ENCODE peak calls at places on chromosomes 7 and 10, in four cellular contexts. X is RWPE1, U is HAP-1, K is AG08395. B is an unnamed sample.
A peak's percentile ranks its signal among the peaks of the same experiment; 100 is the strongest.

GRCh38 chr10:99461230-99461629 is 30.8 kb upstream of the GOT1 start:
- DNase-seq in X (peak; percentile 53), K (peak; percentile 24), U (no peak), B (no peak)

GRCh38 chr10:30979956-30980355 is 51.7 kb downstream of the ZNF438 start:
- DNase-seq in K (no peak), U (no peak), X (no peak), B (no peak)

GRCh38 chr10:111076682-111077661 is at the start of gene ADRA2A:
- DNase-seq in K (peak; percentile 74), U (peak; percentile 18), X (no peak), B (peak; percentile 32)

GRCh38 chr10:133260895-133261725 is 15.6 kb downstream of the ADAM8 start:
- DNase-seq in K (peak; percentile 53), U (peak; percentile 12), X (peak; percentile 63), B (peak; percentile 24)

GRCh38 chr7:112533591-112533990 is 52.8 kb downstream of the LSMEM1 start:
- DNase-seq in K (no peak), U (no peak), X (no peak), B (no peak)

GRCh38 chr10:101562231-101562630 is 25.8 kb downstream of the POLL start:
- DNase-seq in U (no peak), X (no peak), K (no peak), B (no peak)

GRCh38 chr7:49638166-49638565 is 135.3 kb upstream of the VWC2 start:
- DNase-seq in X (no peak), U (no peak), K (no peak), B (no peak)

GRCh38 chr10:38003588-38003987 is 6.9 kb upstream of the ZNF33A start:
- DNase-seq in X (no peak), U (no peak), K (no peak), B (no peak)

GRCh38 chr10:78947226-78947625 is 121.5 kb upstream of the ZMIZ1 start:
- DNase-seq in K (no peak), X (no peak), U (no peak), B (peak; percentile 80)

B was measured in posterior cingulate gyrus.